ENCODE peak calls at places on chromosomes 7 and 10, in eight cellular contexts. One of them, this sample, is unnamed.

GRCh38 chr10:132058111-132058745 is 7.5 kb upstream of the JAKMIP3 start:
- DNase-seq in A549: no peak
- DNase-seq in fibroblast of pulmonary artery: no peak
- DNase-seq in fibroblast of mammary gland: no peak
- DNase-seq in fibroblast of lung: no peak
- DNase-seq in lung: no peak
- DNase-seq in sigmoid colon: peak
- DNase-seq in Peyer's patch: no peak
- DNase-seq in this sample: no peak

GRCh38 chr10:98267894-98268693 is at the start of gene LOXL4:
- DNase-seq in A549: peak
- DNase-seq in fibroblast of pulmonary artery: peak
- DNase-seq in fibroblast of mammary gland: peak
- DNase-seq in fibroblast of lung: peak
- DNase-seq in lung: no peak
- DNase-seq in sigmoid colon: peak
- DNase-seq in Peyer's patch: no peak
- DNase-seq in this sample: peak

GRCh38 chr7:95066736-95067530 is 159.5 kb downstream of the PPP1R9A start:
- DNase-seq in A549: peak
- DNase-seq in fibroblast of pulmonary artery: peak
- DNase-seq in fibroblast of mammary gland: peak
- DNase-seq in fibroblast of lung: peak
- DNase-seq in lung: no peak
- DNase-seq in sigmoid colon: no peak
- DNase-seq in Peyer's patch: no peak
- DNase-seq in this sample: peak

GRCh38 chr7:25988640-25989039 is 163.4 kb upstream of the NFE2L3 start:
- DNase-seq in A549: no peak
- DNase-seq in fibroblast of pulmonary artery: no peak
- DNase-seq in fibroblast of mammary gland: no peak
- DNase-seq in fibroblast of lung: no peak
- DNase-seq in lung: no peak
- DNase-seq in sigmoid colon: no peak
- DNase-seq in Peyer's patch: no peak
- DNase-seq in this sample: no peak

GRCh38 chr10:99235469-99235871 is at the start of gene HPSE2:
- DNase-seq in A549: no peak
- DNase-seq in fibroblast of pulmonary artery: no peak
- DNase-seq in fibroblast of mammary gland: no peak
- DNase-seq in fibroblast of lung: no peak
- DNase-seq in lung: no peak
- DNase-seq in sigmoid colon: no peak
- DNase-seq in Peyer's patch: no peak
- DNase-seq in this sample: no peak

GRCh38 chr7:5214641-5215040 is 24.6 kb downstream of the WIPI2 start:
- DNase-seq in A549: no peak
- DNase-seq in fibroblast of pulmonary artery: no peak
- DNase-seq in fibroblast of mammary gland: no peak
- DNase-seq in fibroblast of lung: no peak
- DNase-seq in lung: no peak
- DNase-seq in sigmoid colon: peak
- DNase-seq in Peyer's patch: peak
- DNase-seq in this sample: no peak

GRCh38 chr7:47588704-47589225 is 6.9 kb upstream of the TNS3 start:
- DNase-seq in A549: peak
- DNase-seq in fibroblast of pulmonary artery: no peak
- DNase-seq in fibroblast of mammary gland: no peak
- DNase-seq in fibroblast of lung: no peak
- DNase-seq in lung: no peak
- DNase-seq in sigmoid colon: no peak
- DNase-seq in Peyer's patch: no peak
- DNase-seq in this sample: no peak

GRCh38 chr10:118151461-118151860 is 104.7 kb upstream of the RAB11FIP2 start:
- DNase-seq in A549: no peak
- DNase-seq in fibroblast of pulmonary artery: no peak
- DNase-seq in fibroblast of mammary gland: no peak
- DNase-seq in fibroblast of lung: no peak
- DNase-seq in lung: no peak
- DNase-seq in sigmoid colon: no peak
- DNase-seq in Peyer's patch: peak
- DNase-seq in this sample: no peak

GRCh38 chr7:142478479-142479220 is 220.8 kb upstream of the PRSS58 start:
- DNase-seq in A549: peak
- DNase-seq in fibroblast of pulmonary artery: peak
- DNase-seq in fibroblast of mammary gland: peak
- DNase-seq in fibroblast of lung: peak
- DNase-seq in lung: no peak
- DNase-seq in sigmoid colon: no peak
- DNase-seq in Peyer's patch: peak
- DNase-seq in this sample: peak

GRCh38 chr7:157022681-157023588 is 12.5 kb upstream of the MNX1 start:
- DNase-seq in A549: no peak
- DNase-seq in fibroblast of pulmonary artery: no peak
- DNase-seq in fibroblast of mammary gland: no peak
- DNase-seq in fibroblast of lung: no peak
- DNase-seq in lung: peak
- DNase-seq in sigmoid colon: no peak
- DNase-seq in Peyer's patch: peak
- DNase-seq in this sample: no peak

GRCh38 chr7:154484406-154484805 is 432.2 kb downstream of the DPP6 start:
- DNase-seq in A549: no peak
- DNase-seq in fibroblast of pulmonary artery: no peak
- DNase-seq in fibroblast of mammary gland: no peak
- DNase-seq in fibroblast of lung: no peak
- DNase-seq in lung: no peak
- DNase-seq in sigmoid colon: no peak
- DNase-seq in Peyer's patch: no peak
- DNase-seq in this sample: no peak

GRCh38 chr7:11374629-11375028 is 401.0 kb downstream of the PHF14 start:
- DNase-seq in A549: no peak
- DNase-seq in fibroblast of pulmonary artery: no peak
- DNase-seq in fibroblast of mammary gland: no peak
- DNase-seq in fibroblast of lung: no peak
- DNase-seq in lung: no peak
- DNase-seq in sigmoid colon: no peak
- DNase-seq in Peyer's patch: no peak
- DNase-seq in this sample: no peak

GRCh38 chr10:110609592-110609991 is 34.5 kb upstream of the RBM20 start:
- DNase-seq in A549: peak
- DNase-seq in fibroblast of pulmonary artery: no peak
- DNase-seq in fibroblast of mammary gland: no peak
- DNase-seq in fibroblast of lung: no peak
- DNase-seq in lung: no peak
- DNase-seq in sigmoid colon: peak
- DNase-seq in Peyer's patch: no peak
- DNase-seq in this sample: peak

DNA sequence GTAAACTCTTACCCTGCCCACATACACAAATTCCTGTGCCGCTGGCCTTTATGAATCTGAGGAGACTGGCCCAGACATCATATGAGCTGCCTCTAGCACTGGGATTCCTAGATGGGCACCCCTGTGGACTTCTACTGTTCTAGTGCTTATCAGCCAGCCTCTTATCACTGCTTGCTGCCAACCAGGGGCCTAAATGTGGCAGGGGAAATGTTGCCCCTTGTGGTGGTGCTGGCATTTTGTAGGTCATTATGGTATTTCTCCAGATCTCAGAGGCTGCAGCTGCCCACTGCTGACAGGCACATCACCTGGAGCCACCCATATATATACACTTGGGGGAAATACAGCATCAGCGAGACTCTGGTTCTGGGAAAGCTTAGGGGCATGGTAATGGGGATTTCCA is 5.4 kb downstream of the SFR1 start:
- DNase-seq in A549: peak
- DNase-seq in fibroblast of pulmonary artery: no peak
- DNase-seq in fibroblast of mammary gland: no peak
- DNase-seq in fibroblast of lung: no peak
- DNase-seq in lung: no peak
- DNase-seq in sigmoid colon: no peak
- DNase-seq in Peyer's patch: no peak
- DNase-seq in this sample: no peak
- TF ChIP-seq CTCF in A549: peak
- TF ChIP-seq CTCF in fibroblast of pulmonary artery: peak
- TF ChIP-seq CTCF in fibroblast of mammary gland: peak
- TF ChIP-seq CTCF in fibroblast of lung: no peak
- TF ChIP-seq CTCF in lung: no peak
- TF ChIP-seq CTCF in sigmoid colon: no peak
- TF ChIP-seq CTCF in Peyer's patch: no peak
- TF ChIP-seq CTCF in this sample: no peak

GRCh38 chr7:79979437-79979836 is 155.2 kb upstream of the GNAI1 start:
- DNase-seq in A549: no peak
- DNase-seq in fibroblast of pulmonary artery: peak
- DNase-seq in fibroblast of mammary gland: peak
- DNase-seq in fibroblast of lung: peak
- DNase-seq in lung: no peak
- DNase-seq in sigmoid colon: no peak
- DNase-seq in Peyer's patch: no peak
- DNase-seq in this sample: peak
- H3K4me3 ChIP-seq in A549: no peak
- H3K4me3 ChIP-seq in fibroblast of pulmonary artery: no peak
- H3K4me3 ChIP-seq in fibroblast of mammary gland: no peak
- H3K4me3 ChIP-seq in fibroblast of lung: no peak
- H3K4me3 ChIP-seq in lung: no peak
- H3K4me3 ChIP-seq in sigmoid colon: no peak
- H3K4me3 ChIP-seq in Peyer's patch: no peak
- H3K4me3 ChIP-seq in this sample: no peak

GRCh38 chr10:43223056-43223455 is 43.8 kb downstream of the RASGEF1A start:
- DNase-seq in A549: no peak
- DNase-seq in fibroblast of pulmonary artery: no peak
- DNase-seq in fibroblast of mammary gland: no peak
- DNase-seq in fibroblast of lung: no peak
- DNase-seq in lung: no peak
- DNase-seq in sigmoid colon: no peak
- DNase-seq in Peyer's patch: no peak
- DNase-seq in this sample: no peak

GRCh38 chr10:43220971-43221418 is 45.9 kb downstream of the RASGEF1A start:
- DNase-seq in A549: no peak
- DNase-seq in fibroblast of pulmonary artery: no peak
- DNase-seq in fibroblast of mammary gland: no peak
- DNase-seq in fibroblast of lung: no peak
- DNase-seq in lung: no peak
- DNase-seq in sigmoid colon: no peak
- DNase-seq in Peyer's patch: peak
- DNase-seq in this sample: no peak

GRCh38 chr10:43219848-43220247 is 47.0 kb downstream of the RASGEF1A start:
- DNase-seq in A549: no peak
- DNase-seq in fibroblast of pulmonary artery: no peak
- DNase-seq in fibroblast of mammary gland: no peak
- DNase-seq in fibroblast of lung: no peak
- DNase-seq in lung: no peak
- DNase-seq in sigmoid colon: peak
- DNase-seq in Peyer's patch: no peak
- DNase-seq in this sample: no peak

GRCh38 chr10:43222296-43222695 is 44.6 kb downstream of the RASGEF1A start:
- DNase-seq in A549: no peak
- DNase-seq in fibroblast of pulmonary artery: no peak
- DNase-seq in fibroblast of mammary gland: no peak
- DNase-seq in fibroblast of lung: no peak
- DNase-seq in lung: no peak
- DNase-seq in sigmoid colon: peak
- DNase-seq in Peyer's patch: peak
- DNase-seq in this sample: no peak

GRCh38 chr10:43221419-43222293 is 45.2 kb downstream of the RASGEF1A start:
- DNase-seq in A549: no peak
- DNase-seq in fibroblast of pulmonary artery: no peak
- DNase-seq in fibroblast of mammary gland: no peak
- DNase-seq in fibroblast of lung: no peak
- DNase-seq in lung: no peak
- DNase-seq in sigmoid colon: peak
- DNase-seq in Peyer's patch: peak
- DNase-seq in this sample: no peak
- TF ChIP-seq CTCF in A549: no peak
- TF ChIP-seq CTCF in fibroblast of pulmonary artery: peak
- TF ChIP-seq CTCF in fibroblast of mammary gland: peak
- TF ChIP-seq CTCF in fibroblast of lung: no peak
- TF ChIP-seq CTCF in lung: no peak
- TF ChIP-seq CTCF in sigmoid colon: no peak
- TF ChIP-seq CTCF in Peyer's patch: no peak
- TF ChIP-seq CTCF in this sample: no peak

GRCh38 chr10:92742331-92743228 is 52.8 kb downstream of the HHEX start:
- DNase-seq in A549: no peak
- DNase-seq in fibroblast of pulmonary artery: no peak
- DNase-seq in fibroblast of mammary gland: no peak
- DNase-seq in fibroblast of lung: no peak
- DNase-seq in lung: no peak
- DNase-seq in sigmoid colon: no peak
- DNase-seq in Peyer's patch: peak
- DNase-seq in this sample: no peak
- H3K4me3 ChIP-seq in A549: no peak
- H3K4me3 ChIP-seq in fibroblast of pulmonary artery: no peak
- H3K4me3 ChIP-seq in fibroblast of mammary gland: no peak
- H3K4me3 ChIP-seq in fibroblast of lung: no peak
- H3K4me3 ChIP-seq in lung: no peak
- H3K4me3 ChIP-seq in sigmoid colon: no peak
- H3K4me3 ChIP-seq in Peyer's patch: no peak
- H3K4me3 ChIP-seq in this sample: no peak

DNA sequence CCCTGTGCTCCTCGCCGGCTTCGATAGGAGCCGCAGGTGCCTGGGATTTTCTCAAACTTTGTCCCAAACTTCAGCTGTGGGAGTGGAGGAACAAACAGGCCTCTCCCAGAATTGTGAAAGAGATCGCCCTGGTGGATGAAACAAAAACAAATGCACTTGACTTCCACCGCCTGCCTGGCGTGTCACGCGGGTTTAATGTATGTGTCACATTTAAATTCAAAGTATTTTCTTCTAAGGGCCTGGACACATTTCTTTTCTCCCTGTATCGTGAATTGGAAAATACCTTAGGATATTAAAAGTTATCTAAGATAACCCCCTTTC is 694 bp upstream of the WASL start:
- DNase-seq in A549: peak
- DNase-seq in fibroblast of pulmonary artery: peak
- DNase-seq in fibroblast of mammary gland: peak
- DNase-seq in fibroblast of lung: no peak
- DNase-seq in lung: no peak
- DNase-seq in sigmoid colon: no peak
- DNase-seq in Peyer's patch: no peak
- DNase-seq in this sample: peak
- TF ChIP-seq CTCF in A549: no peak
- TF ChIP-seq CTCF in fibroblast of pulmonary artery: peak
- TF ChIP-seq CTCF in fibroblast of mammary gland: no peak
- TF ChIP-seq CTCF in fibroblast of lung: no peak
- TF ChIP-seq CTCF in lung: no peak
- TF ChIP-seq CTCF in sigmoid colon: peak
- TF ChIP-seq CTCF in Peyer's patch: peak
- TF ChIP-seq CTCF in this sample: no peak

GRCh38 chr10:47381427-47382379 is 2.4 kb downstream of the ZNF488 start:
- DNase-seq in A549: no peak
- DNase-seq in fibroblast of pulmonary artery: no peak
- DNase-seq in fibroblast of mammary gland: no peak
- DNase-seq in fibroblast of lung: no peak
- DNase-seq in lung: peak
- DNase-seq in sigmoid colon: peak
- DNase-seq in Peyer's patch: peak
- DNase-seq in this sample: no peak
- H3K4me3 ChIP-seq in A549: no peak
- H3K4me3 ChIP-seq in fibroblast of pulmonary artery: no peak
- H3K4me3 ChIP-seq in fibroblast of mammary gland: no peak
- H3K4me3 ChIP-seq in fibroblast of lung: no peak
- H3K4me3 ChIP-seq in lung: no peak
- H3K4me3 ChIP-seq in sigmoid colon: no peak
- H3K4me3 ChIP-seq in Peyer's patch: no peak
- H3K4me3 ChIP-seq in this sample: no peak

This sample was measured in foreskin fibroblast.